ENCODE peak calls at places on chromosomes 11 and 22, in four cellular contexts. One of them, this sample, is unnamed.

GRCh38 chr22:28907311-28908008 is 24.1 kb downstream of the ZNRF3 start:
- DNase-seq in AG04449: no peak
- DNase-seq in lung: no peak
- DNase-seq in GDM1: no peak
- DNase-seq in this sample: no peak

GRCh38 chr11:3880724-3881123 is 25.3 kb downstream of the STIM1 start:
- DNase-seq in AG04449: no peak
- DNase-seq in lung: no peak
- DNase-seq in GDM1: no peak
- DNase-seq in this sample: no peak

GRCh38 chr11:67404515-67405195 is 772 bp downstream of the TBC1D10C start:
- DNase-seq in AG04449: no peak
- DNase-seq in lung: no peak
- DNase-seq in GDM1: no peak
- DNase-seq in this sample: peak

GRCh38 chr11:11349870-11350325 is 3.2 kb downstream of the CSNK2A3 start:
- DNase-seq in AG04449: peak
- DNase-seq in lung: no peak
- DNase-seq in GDM1: no peak
- DNase-seq in this sample: no peak

GRCh38 chr22:20656902-20657836 is 116.7 kb upstream of the SERPIND1 start:
- DNase-seq in AG04449: no peak
- DNase-seq in lung: no peak
- DNase-seq in GDM1: no peak
- DNase-seq in this sample: no peak

GRCh38 chr22:27405672-27406388 is 395.7 kb downstream of the MN1 start:
- DNase-seq in AG04449: no peak
- DNase-seq in lung: peak
- DNase-seq in GDM1: peak
- DNase-seq in this sample: no peak

GRCh38 chr11:30313580-30313979 is 9.3 kb upstream of the ARL14EP start:
- DNase-seq in AG04449: no peak
- DNase-seq in lung: no peak
- DNase-seq in GDM1: no peak
- DNase-seq in this sample: no peak

GRCh38 chr11:101428918-101429317 is 154.9 kb downstream of the TRPC6 start:
- DNase-seq in AG04449: no peak
- DNase-seq in lung: no peak
- DNase-seq in GDM1: no peak
- DNase-seq in this sample: no peak

GRCh38 chr11:128550261-128550821 is 37.0 kb downstream of the ETS1 start:
- DNase-seq in AG04449: no peak
- DNase-seq in lung: no peak
- DNase-seq in GDM1: no peak
- DNase-seq in this sample: no peak

GRCh38 chr11:74710291-74710938 is 20.8 kb downstream of the CHRDL2 start:
- DNase-seq in AG04449: no peak
- DNase-seq in lung: no peak
- DNase-seq in GDM1: no peak
- DNase-seq in this sample: no peak

GRCh38 chr22:22882033-22882717 is 5.4 kb upstream of the IGLL5 start:
- DNase-seq in AG04449: no peak
- DNase-seq in lung: no peak
- DNase-seq in GDM1: peak
- DNase-seq in this sample: peak

GRCh38 chr22:41688365-41689211 is at the start of gene SNU13:
- DNase-seq in AG04449: peak
- DNase-seq in lung: peak
- DNase-seq in GDM1: peak
- DNase-seq in this sample: peak

GRCh38 chr11:34356576-34356917 is 1.3 kb downstream of the ABTB2 start:
- DNase-seq in AG04449: no peak
- DNase-seq in lung: no peak
- DNase-seq in GDM1: no peak
- DNase-seq in this sample: no peak

GRCh38 chr11:1310315-1310687 is 869 bp upstream of the TOLLIP start:
- DNase-seq in AG04449: no peak
- DNase-seq in lung: no peak
- DNase-seq in GDM1: no peak
- DNase-seq in this sample: no peak

GRCh38 chr22:40400173-40400572 is 29.8 kb downstream of the SGSM3 start:
- DNase-seq in AG04449: no peak
- DNase-seq in lung: no peak
- DNase-seq in GDM1: peak
- DNase-seq in this sample: peak

GRCh38 chr22:44658371-44658953 is 43.5 kb upstream of the PRR5 start:
- DNase-seq in AG04449: peak
- DNase-seq in lung: no peak
- DNase-seq in GDM1: no peak
- DNase-seq in this sample: no peak

GRCh38 chr22:32281092-32281491 is 25.9 kb upstream of the SLC5A4 start:
- DNase-seq in AG04449: no peak
- DNase-seq in lung: no peak
- DNase-seq in GDM1: no peak
- DNase-seq in this sample: no peak

GRCh38 chr22:48755332-48755949 is 1072.2 kb downstream of the BRD1 start:
- DNase-seq in AG04449: no peak
- DNase-seq in lung: peak
- DNase-seq in GDM1: no peak
- DNase-seq in this sample: no peak

GRCh38 chr22:42990131-42990838 is 24.7 kb downstream of the PACSIN2 start:
- DNase-seq in AG04449: peak
- DNase-seq in lung: no peak
- DNase-seq in GDM1: no peak
- DNase-seq in this sample: peak

GRCh38 chr22:50303848-50304527 is 3.5 kb downstream of the PLXNB2 start:
- DNase-seq in AG04449: no peak
- DNase-seq in lung: peak
- DNase-seq in GDM1: peak
- DNase-seq in this sample: peak

GRCh38 chr11:125593113-125593761 is 585 bp downstream of the STT3A start:
- DNase-seq in AG04449: no peak
- DNase-seq in lung: no peak
- DNase-seq in GDM1: no peak
- DNase-seq in this sample: no peak

GRCh38 chr11:119091083-119091650 is 6.5 kb downstream of the HMBS start:
- DNase-seq in AG04449: no peak
- DNase-seq in lung: no peak
- DNase-seq in GDM1: no peak
- DNase-seq in this sample: no peak

GRCh38 chr11:36407360-36407759 is 102.7 kb downstream of the TRAF6 start:
- DNase-seq in AG04449: no peak
- DNase-seq in lung: no peak
- DNase-seq in GDM1: no peak
- DNase-seq in this sample: no peak

GRCh38 chr11:11948242-11948947 is 60.0 kb downstream of the DKK3 start:
- DNase-seq in AG04449: no peak
- DNase-seq in lung: no peak
- DNase-seq in GDM1: no peak
- DNase-seq in this sample: no peak

GRCh38 chr11:96332236-96332761 is 10.7 kb downstream of the MAML2 start:
- DNase-seq in AG04449: no peak
- DNase-seq in lung: no peak
- DNase-seq in GDM1: no peak
- DNase-seq in this sample: no peak

GRCh38 chr11:37946155-37946766 is 1348.2 kb upstream of the RAG2 start:
- DNase-seq in AG04449: no peak
- DNase-seq in lung: no peak
- DNase-seq in GDM1: no peak
- DNase-seq in this sample: no peak

GRCh38 chr11:765025-765801 is 12.1 kb downstream of the GATD1 start:
- DNase-seq in AG04449: no peak
- DNase-seq in lung: no peak
- DNase-seq in GDM1: peak
- DNase-seq in this sample: peak

GRCh38 chr11:95520765-95521542 is 268.6 kb downstream of the FAM76B start:
- DNase-seq in AG04449: no peak
- DNase-seq in lung: no peak
- DNase-seq in GDM1: no peak
- DNase-seq in this sample: no peak

GRCh38 chr11:96014234-96014633 is 90.3 kb upstream of the MTMR2 start:
- DNase-seq in AG04449: no peak
- DNase-seq in lung: no peak
- DNase-seq in GDM1: peak
- DNase-seq in this sample: no peak

GRCh38 chr11:64571410-64572091 is 19.5 kb upstream of the SLC22A12 start:
- DNase-seq in AG04449: no peak
- DNase-seq in lung: no peak
- DNase-seq in GDM1: no peak
- DNase-seq in this sample: no peak